ENCODE peak calls at places on chromosomes 13 and 19, in six cellular contexts. M, V, F, T, O and L are unnamed samples.

GRCh38 chr19:17491287-17491686 is 20.2 kb upstream of the PGLS start:
- DNase-seq in T (no peak), O (no peak), F (no peak), M (no peak), V (no peak), L (no peak)

GRCh38 chr19:50025794-50026549 is at the start of gene ZNF473:
- DNase-seq in O (peak), T (peak), F (peak), M (peak), V (peak), L (peak)

GRCh38 chr13:50400035-50400726 is 384.9 kb downstream of the KCNRG start:
- DNase-seq in M (no peak), O (no peak), T (no peak), V (no peak), F (no peak), L (no peak)

GRCh38 chr13:102852556-102852955 is 6.7 kb downstream of the ERCC5 start:
- DNase-seq in V (no peak), T (no peak), F (no peak), M (no peak), O (no peak), L (no peak)

GRCh38 chr13:90797335-90797734 is 550.2 kb upstream of the MIR17HG start:
- DNase-seq in V (no peak), M (peak), O (no peak), F (no peak), T (no peak), L (no peak)

GRCh38 chr13:113514844-113515243 is 24.3 kb upstream of the DCUN1D2 start:
- DNase-seq in O (no peak), M (no peak), F (no peak), T (no peak), V (no peak), L (no peak)

GRCh38 chr13:27138457-27139093 is 33.0 kb downstream of the USP12 start:
- DNase-seq in V (peak), F (no peak), M (no peak), T (no peak), O (no peak), L (no peak)

GRCh38 chr19:5623397-5624153 is 692 bp downstream of the SAFB start:
- DNase-seq in M (no peak), T (no peak), V (peak), F (no peak), O (no peak), L (peak)

GRCh38 chr13:90447034-90447734 is 900.3 kb upstream of the MIR17HG start:
- DNase-seq in M (peak), O (no peak), F (no peak), V (no peak), T (no peak), L (no peak)

GRCh38 chr19:52601025-52601973 is 31.2 kb downstream of the ZNF701 start:
- DNase-seq in V (peak), O (peak), M (peak), F (peak), T (no peak), L (peak)

GRCh38 chr19:42850981-42851717 is 28.4 kb downstream of the PSG1 start:
- DNase-seq in F (peak), V (no peak), T (peak), O (no peak), M (peak), L (no peak)

GRCh38 chr19:16030964-16031871 is 45.1 kb upstream of the TPM4 start:
- DNase-seq in M (no peak), O (no peak), V (no peak), T (no peak), F (no peak), L (no peak)

GRCh38 chr19:31459430-31459829 is 110.2 kb upstream of the TSHZ3 start:
- DNase-seq in M (no peak), T (no peak), O (no peak), V (no peak), F (no peak), L (no peak)

GRCh38 chr19:34128558-34129250 is 43.6 kb upstream of the LSM14A start:
- DNase-seq in O (no peak), M (no peak), F (no peak), T (no peak), V (no peak), L (no peak)

GRCh38 chr13:98598043-98598442 is 21.1 kb upstream of the STK24 start:
- DNase-seq in O (no peak), M (no peak), T (no peak), V (peak), F (no peak), L (peak)

GRCh38 chr13:98368019-98368418 is 190.9 kb upstream of the RNF113B start:
- DNase-seq in O (no peak), V (no peak), T (no peak), M (no peak), F (no peak), L (no peak)

GRCh38 chr13:24162604-24163003 is 2.1 kb downstream of the SPATA13 start:
- DNase-seq in T (no peak), V (no peak), M (peak), O (no peak), F (no peak), L (peak)

GRCh38 chr19:3047307-3048189 is 14.7 kb downstream of the TLE5 start:
- DNase-seq in F (peak), M (peak), T (peak), V (peak), O (peak), L (peak)

GRCh38 chr19:6718741-6719539 is 1.5 kb downstream of the C3 start:
- DNase-seq in O (peak), T (peak), M (peak), F (no peak), V (peak), L (peak)

GRCh38 chr19:18774782-18775444 is 16.2 kb downstream of the COMP start:
- DNase-seq in V (no peak), F (no peak), M (no peak), T (no peak), O (no peak), L (no peak)

GRCh38 chr19:4227771-4228170 is 1.6 kb upstream of the EBI3 start:
- DNase-seq in V (no peak), F (no peak), M (no peak), T (no peak), O (no peak), L (no peak)

GRCh38 chr19:2552859-2553258 is 76.9 kb downstream of the GADD45B start:
- DNase-seq in O (peak), F (no peak), T (no peak), V (peak), M (peak), L (no peak)

GRCh38 chr13:112575680-112576079 is 12.3 kb downstream of the TUBGCP3 start:
- DNase-seq in M (no peak), V (peak), F (peak), T (no peak), O (no peak), L (no peak)

GRCh38 chr19:9721861-9722260 is 46.7 kb downstream of the ZNF846 start:
- DNase-seq in M (no peak), T (no peak), F (no peak), V (no peak), O (no peak), L (peak)

GRCh38 chr13:23547000-23547590 is 23.1 kb upstream of the TNFRSF19 start:
- DNase-seq in F (peak), T (no peak), V (no peak), O (no peak), M (no peak), L (peak)

GRCh38 chr19:47351545-47351944 is 2.4 kb downstream of the DHX34 start:
- DNase-seq in V (peak), O (no peak), M (peak), F (no peak), T (peak), L (peak)

GRCh38 chr19:47353307-47353712 is 4.2 kb downstream of the DHX34 start:
- DNase-seq in M (no peak), V (no peak), T (no peak), F (no peak), O (no peak), L (no peak)

GRCh38 chr19:47352095-47352494 is 3.0 kb downstream of the DHX34 start:
- DNase-seq in O (no peak), V (peak), F (no peak), T (no peak), M (no peak), L (no peak)

GRCh38 chr19:47350599-47350998 is 1.5 kb downstream of the DHX34 start:
- DNase-seq in M (no peak), V (no peak), O (no peak), F (no peak), T (no peak), L (no peak)

GRCh38 chr19:47348819-47349795 is at the start of gene DHX34:
- DNase-seq in T (peak), O (peak), F (peak), V (peak), M (peak), L (peak)
- TF ChIP-seq CTCF in T (peak), O (peak), F (peak), V (peak), M (peak), L (peak)

GRCh38 chr13:47220453-47221150 is 323.7 kb upstream of the HTR2A start:
- DNase-seq in O (no peak), T (no peak), M (no peak), F (no peak), V (no peak), L (no peak)
- TF ChIP-seq CTCF in O (no peak), T (no peak), M (no peak), F (no peak), V (no peak), L (no peak)

GRCh38 chr19:45526143-45526542 is 18.9 kb downstream of the VASP start:
- DNase-seq in F (no peak), V (peak), O (no peak), M (peak), T (peak), L (peak)

GRCh38 chr19:45524575-45525129 is 17.4 kb downstream of the VASP start:
- DNase-seq in T (no peak), F (no peak), O (no peak), M (no peak), V (no peak), L (no peak)

GRCh38 chr19:45522010-45522941 is 15.0 kb downstream of the VASP start:
- DNase-seq in V (no peak), T (no peak), M (no peak), F (no peak), O (no peak), L (no peak)

GRCh38 chr19:45526971-45527370 is 19.7 kb downstream of the VASP start:
- DNase-seq in T (no peak), F (no peak), V (no peak), M (no peak), O (no peak), L (no peak)

DNA sequence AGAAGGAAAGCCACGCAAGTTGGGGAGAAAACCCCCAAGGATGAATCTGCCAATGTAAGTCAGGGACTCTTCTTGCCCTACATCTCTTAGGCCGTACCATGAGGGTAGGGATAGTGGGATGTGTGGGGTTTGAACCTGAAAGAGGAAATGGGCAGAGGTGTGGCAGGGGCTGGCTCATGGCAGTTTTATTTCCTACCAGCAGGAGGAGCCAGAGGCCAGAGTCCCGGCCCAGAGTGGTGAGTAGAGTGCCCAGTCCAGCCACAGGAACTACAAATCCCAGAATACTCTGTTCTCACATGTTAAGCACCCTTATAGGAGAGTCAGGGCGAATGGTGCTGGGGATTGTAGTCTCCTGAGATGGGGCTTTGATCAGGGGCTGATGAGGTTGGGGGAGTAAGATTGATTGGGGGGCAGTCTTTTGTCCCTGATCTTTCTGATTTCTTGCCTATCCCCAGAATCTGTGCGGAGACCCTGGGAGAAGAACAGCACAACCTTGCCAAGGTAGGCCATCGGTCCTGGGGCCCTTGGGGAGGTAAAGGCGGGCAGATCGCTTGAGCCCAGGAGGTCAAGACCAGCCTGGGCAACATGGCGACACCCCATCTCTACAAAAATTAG is 16.5 kb downstream of the VASP start:
- DNase-seq in T (peak), M (peak), F (peak), V (peak), O (peak), L (peak)
- TF ChIP-seq CTCF in T (peak), M (peak), F (peak), V (peak), O (peak), L (peak)

DNA sequence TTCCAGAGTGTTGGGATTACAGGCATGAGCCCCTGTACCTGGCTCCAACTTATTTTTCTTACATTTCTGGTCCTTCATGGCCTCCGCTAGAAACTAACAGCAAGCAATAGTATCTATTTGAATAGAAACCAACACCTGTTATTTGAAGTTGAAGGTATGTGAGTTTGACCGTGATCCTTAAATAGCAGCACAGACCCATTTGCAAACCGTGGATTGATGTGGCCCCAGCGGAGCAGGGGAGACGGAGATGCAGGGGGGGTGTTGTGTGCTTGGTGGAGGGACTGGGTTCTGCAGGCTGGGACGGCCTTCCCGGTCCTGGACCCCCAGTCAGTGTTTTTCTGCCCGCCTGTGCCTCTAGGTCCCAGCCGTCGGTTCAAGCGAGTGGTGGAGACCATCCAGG is 16.9 kb downstream of the TMEM150B start:
- DNase-seq in V (no peak), T (no peak), M (no peak), F (no peak), O (no peak), L (no peak)
- TF ChIP-seq CTCF in V (no peak), T (no peak), M (no peak), F (no peak), O (no peak), L (no peak)

DNA sequence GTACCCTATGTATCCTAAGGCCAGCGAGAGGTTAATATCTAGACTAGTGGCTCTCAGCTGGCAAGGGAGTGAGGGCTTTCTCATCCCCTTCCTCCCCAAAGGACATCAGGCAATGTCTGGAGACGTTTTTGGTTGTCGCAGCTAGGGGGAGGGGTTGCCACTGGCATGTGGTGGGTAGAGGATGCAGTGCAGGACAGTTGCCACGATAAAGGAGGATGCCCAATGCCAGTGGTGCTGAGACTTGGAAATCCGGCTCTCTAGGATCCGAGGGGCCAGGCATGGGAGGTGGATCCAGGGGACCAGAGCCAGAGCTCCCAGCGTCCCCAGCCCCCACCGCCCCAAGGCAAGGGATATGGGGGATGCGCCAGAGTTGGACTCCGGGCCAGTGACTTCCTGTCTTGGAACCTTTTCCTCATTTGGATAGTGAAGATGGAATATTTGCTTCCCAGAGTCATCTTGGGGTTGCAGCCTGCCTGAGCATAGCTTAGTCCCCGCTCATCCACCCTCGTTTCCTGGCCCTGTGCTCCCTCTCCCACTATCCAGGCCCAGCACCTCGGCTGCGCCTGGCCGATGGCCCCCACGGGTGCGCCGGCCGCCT is 4.9 kb downstream of the SSC5D start:
- DNase-seq in V (no peak), F (no peak), M (no peak), T (no peak), O (no peak), L (no peak)
- TF ChIP-seq CTCF in V (no peak), F (no peak), M (no peak), T (no peak), O (no peak), L (no peak)